ENCODE peak calls at places on chromosomes 16 and 17, in seven cellular contexts. R is CD4-positive, alpha-beta memory T cell; A is sigmoid colon; D is fibroblast of lung; H is tibial nerve; K is adrenal gland; S is heart right ventricle. O is an unnamed sample.
A peak's percentile ranks its signal among the peaks of the same experiment; 100 is the strongest.

GRCh38 chr16:64452446-64452845 is 669.4 kb downstream of the CDH11 start:
- DNase-seq in K (no peak), R (no peak), S (no peak), D (no peak), A (no peak), H (no peak), O (no peak)

GRCh38 chr17:59406808-59407381 is 75.4 kb downstream of the YPEL2 start:
- DNase-seq in S (no peak), K (peak; percentile 54), D (peak; percentile 63), H (no peak), A (no peak), R (no peak), O (no peak)

GRCh38 chr16:22222006-22222405 is 15.9 kb downstream of the EEF2K start:
- DNase-seq in R (no peak), S (no peak), H (no peak), A (no peak), K (no peak), D (no peak), O (no peak)

GRCh38 chr16:7990864-7991263 is 599.4 kb downstream of the TMEM114 start:
- DNase-seq in A (no peak), H (no peak), D (no peak), S (no peak), K (no peak), R (no peak), O (no peak)

GRCh38 chr17:4438162-4438944 is 4.6 kb downstream of the SPNS3 start:
- DNase-seq in D (no peak), H (no peak), R (no peak), K (no peak), A (no peak), S (no peak), O (no peak)

GRCh38 chr17:2369551-2370210 is 31.2 kb downstream of the MNT start:
- DNase-seq in R (no peak), D (peak; percentile 32), A (no peak), K (no peak), H (no peak), S (no peak), O (no peak)

GRCh38 chr16:89316701-89317100 is 99.2 kb downstream of the ZNF778 start:
- DNase-seq in R (no peak), D (no peak), A (no peak), K (no peak), H (no peak), S (peak; percentile 14), O (no peak)

GRCh38 chr17:16243811-16244567 is 27.0 kb downstream of the PIGL start:
- DNase-seq in D (no peak), H (no peak), A (no peak), R (no peak), S (no peak), K (no peak), O (no peak)

GRCh38 chr16:87692756-87693155 is 73.0 kb downstream of the KLHDC4 start:
- DNase-seq in S (no peak), D (no peak), A (no peak), H (no peak), R (no peak), K (no peak), O (no peak)

GRCh38 chr16:71364306-71364705 is 5.8 kb downstream of the CALB2 start:
- DNase-seq in H (no peak), D (no peak), R (no peak), K (no peak), A (no peak), S (peak; percentile 25), O (no peak)

GRCh38 chr16:50021509-50021908 is 3.5 kb upstream of the CNEP1R1 start:
- DNase-seq in R (no peak), H (no peak), S (no peak), D (no peak), A (no peak), K (no peak), O (no peak)

GRCh38 chr16:58001781-58002410 is 689 bp downstream of the USB1 start:
- DNase-seq in D (no peak), R (no peak), A (no peak), S (no peak), K (no peak), H (no peak), O (no peak)

GRCh38 chr17:68792042-68792685 is 163.0 kb downstream of the ABCA8 start:
- DNase-seq in R (no peak), H (no peak), A (no peak), D (peak; percentile 92), S (no peak), K (no peak), O (no peak)

GRCh38 chr17:73255671-73256181 is 6.0 kb downstream of the CPSF4L start:
- DNase-seq in A (no peak), H (peak; percentile 55), D (peak; percentile 39), K (peak; percentile 35), R (peak; percentile 34), S (peak; percentile 64), O (no peak)

GRCh38 chr16:1550061-1550460 is 16.6 kb downstream of the TMEM204 start:
- DNase-seq in A (no peak), K (no peak), H (no peak), S (no peak), D (no peak), R (no peak), O (no peak)

GRCh38 chr17:4038076-4038475 is 73.8 kb upstream of the ATP2A3 start:
- DNase-seq in K (no peak), R (no peak), S (no peak), D (no peak), H (no peak), A (no peak), O (no peak)

GRCh38 chr16:55475919-55476318 is 3.1 kb upstream of the MMP2 start:
- DNase-seq in S (no peak), K (no peak), R (no peak), D (no peak), H (peak; percentile 64), A (no peak), O (no peak)

GRCh38 chr17:70120420-70120819 is 45.4 kb downstream of the KCNJ16 start:
- DNase-seq in R (no peak), D (no peak), H (no peak), A (no peak), S (no peak), K (no peak), O (no peak)

GRCh38 chr17:74490716-74491115 is 24.3 kb downstream of the CD300A start:
- DNase-seq in S (no peak), H (no peak), A (no peak), R (no peak), K (no peak), D (no peak), O (no peak)

GRCh38 chr17:2070241-2071023 is 15.5 kb downstream of the HIC1 start:
- DNase-seq in H (no peak), D (no peak), R (no peak), K (no peak), A (no peak), S (no peak), O (no peak)

GRCh38 chr16:88422733-88423447 is 30.2 kb upstream of the ZFPM1 start:
- DNase-seq in H (no peak), S (no peak), R (no peak), D (no peak), A (no peak), K (no peak), O (no peak)

GRCh38 chr17:16352303-16352837 is 899 bp downstream of the CENPV start:
- DNase-seq in A (no peak), K (peak; percentile 43), D (peak; percentile 36), H (no peak), R (peak; percentile 13), S (no peak), O (no peak)

DNA sequence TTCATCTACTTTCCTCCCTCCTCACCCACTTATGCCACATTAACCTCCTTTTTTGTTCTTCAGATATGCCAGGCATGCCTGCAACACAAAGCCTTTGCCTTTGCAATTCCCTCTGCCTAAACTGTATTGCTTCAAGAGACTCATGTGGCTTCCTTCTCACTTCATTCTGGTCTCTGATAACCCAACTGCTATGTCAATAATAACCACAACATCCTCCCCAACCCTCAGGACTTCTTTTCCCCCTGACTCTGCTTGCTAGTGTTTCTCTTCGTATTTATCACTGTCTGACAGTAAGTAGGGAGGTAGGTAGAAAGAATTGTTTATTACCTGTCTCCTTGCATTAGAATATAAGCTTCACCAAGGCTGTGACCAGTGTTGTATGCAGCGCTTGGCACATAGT is 22.4 kb downstream of the RBL2 start:
- DNase-seq in H (no peak), K (no peak), S (no peak), R (peak; percentile 87), D (no peak), A (no peak), O (no peak)
- H3K4me1 ChIP-seq in H (no peaks in the 10 kb centered on the region), K (no peaks in the 10 kb centered on the region), S (no peaks in the 10 kb centered on the region), R (peaks cover 92% of the 10 kb centered on the region), D (no peaks in the 10 kb centered on the region), A (no peaks in the 10 kb centered on the region), O (no peaks in the 10 kb centered on the region)

DNA sequence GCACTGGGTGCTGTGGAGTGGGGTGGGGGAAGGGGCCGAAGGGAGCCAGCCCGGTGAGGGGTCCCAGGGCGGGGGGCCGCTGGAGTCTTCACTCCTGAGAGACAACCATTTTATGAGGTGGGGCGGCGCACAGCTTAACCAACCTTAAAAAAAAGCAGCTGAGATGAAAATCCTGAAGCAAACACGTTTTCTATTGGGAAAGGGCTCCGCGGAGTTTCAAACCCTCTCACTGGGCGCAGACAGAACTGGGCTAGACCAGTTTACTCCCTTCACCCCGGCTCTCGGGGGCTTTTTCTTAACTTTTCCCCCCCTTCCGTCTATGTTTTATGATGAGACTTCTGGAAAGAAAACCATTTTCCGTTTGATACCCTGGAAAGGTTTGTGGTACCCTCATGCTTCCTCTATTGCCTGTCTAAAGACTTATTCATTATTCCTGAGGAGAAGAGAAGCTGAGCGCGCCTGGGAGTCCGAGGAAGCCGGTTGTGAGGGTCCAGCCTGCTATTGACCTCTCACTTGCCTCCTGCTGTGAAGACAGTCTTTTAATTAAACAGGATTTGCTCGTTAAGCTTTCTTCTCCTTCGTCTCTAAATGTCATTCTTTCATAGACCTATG is 477 bp upstream of the SSH2 start:
- DNase-seq in S (no peak), A (no peak), D (peak; percentile 60), K (no peak), H (no peak), R (no peak), O (no peak)
- H3K27ac ChIP-seq in S (peak overlapping the region; percentile 89), A (peak overlapping the region; percentile 96), D (peak overlapping the region; percentile 84), K (peak overlapping the region; percentile 94), H (peak overlapping the region; percentile 91), R (peak overlapping the region; percentile 88), O (peak overlapping the region; percentile 86)

GRCh38 chr17:45834471-45835396 is 9.9 kb upstream of the SPPL2C start:
- DNase-seq in A (no peak), H (no peak), S (no peak), D (no peak), K (no peak), R (no peak), O (no peak)
- H3K27me3 ChIP-seq in A (peaks cover 10% of the 10 kb centered on the region), H (no peaks in the 10 kb centered on the region), S (no peaks in the 10 kb centered on the region), D (no peaks in the 10 kb centered on the region), K (no peaks in the 10 kb centered on the region), R (no peaks in the 10 kb centered on the region), O (no peaks in the 10 kb centered on the region)

GRCh38 chr17:48588074-48588415 is 2.0 kb downstream of the HOXB3 start:
- DNase-seq in A (no peak), R (no peak), K (no peak), D (no peak), H (no peak), S (no peak), O (no peak)

GRCh38 chr17:48587276-48588073 is 2.6 kb downstream of the HOXB3 start:
- DNase-seq in R (no peak), S (no peak), K (no peak), D (peak; percentile 90), A (no peak), H (no peak), O (no peak)

GRCh38 chr17:48589831-48590602 is at the start of gene HOXB3:
- DNase-seq in H (no peak), D (peak; percentile 80), A (no peak), K (no peak), S (no peak), R (no peak), O (no peak)

GRCh38 chr17:48589060-48589830 is 796 bp downstream of the HOXB3 start:
- DNase-seq in S (no peak), R (no peak), H (no peak), A (no peak), D (peak; percentile 49), K (no peak), O (no peak)

GRCh38 chr17:48588519-48588918 is 1.5 kb downstream of the HOXB3 start:
- DNase-seq in A (no peak), H (no peak), K (no peak), D (peak; percentile 48), R (no peak), S (no peak), O (no peak)
- H3K4me1 ChIP-seq in A (peaks cover 52% of the 10 kb centered on the region), H (peaks cover 51% of the 10 kb centered on the region), K (no peaks in the 10 kb centered on the region), D (peaks cover 6% of the 10 kb centered on the region), R (peaks cover 34% of the 10 kb centered on the region), S (peaks cover 9% of the 10 kb centered on the region), O (peaks cover 5% of the 10 kb centered on the region)

O was measured in ascending aorta.